ENCODE peak calls at places on chromosomes 6 and 20, in six cellular contexts. G is CD8-positive, alpha-beta memory T cell; Y is stimulated activated CD8-positive, alpha-beta memory T cell treated with anti-CD3 and anti-CD28 coated beads, Interleukin-12 subunit alpha, Interleukin-12 subunit beta, amount 100 ng/mL, for 4 hours; H is renal cortical epithelial cell; L is NCI-H1694 treated with DMSO at 0.1 percent for 48 hours; N is cardiac fibroblast. D is an unnamed sample.
A peak's percentile ranks its signal among the peaks of the same experiment; 100 is the strongest.

GRCh38 chr6:30885999-30886896 is 1.9 kb downstream of the DDR1 start:
- DNase-seq in L (peak; percentile 14), N (peak; percentile 72), G (no peak), Y (no peak), H (peak; percentile 81), D (no peak)

GRCh38 chr6:34718867-34719441 is 22.4 kb upstream of the ILRUN start:
- DNase-seq in G (no peak), L (no peak), N (no peak), H (no peak), Y (no peak), D (no peak)

GRCh38 chr20:4045741-4046140 is 30.4 kb upstream of the RNF24 start:
- DNase-seq in L (no peak), Y (no peak), N (peak; percentile 74), H (no peak), G (no peak), D (no peak)

GRCh38 chr6:38283734-38284362 is 355.9 kb downstream of the BTBD9 start:
- DNase-seq in N (peak; percentile 43), H (peak; percentile 82), Y (no peak), L (no peak), G (no peak), D (no peak)

GRCh38 chr6:75893058-75893775 is 144.2 kb downstream of the MYO6 start:
- DNase-seq in Y (no peak), H (peak; percentile 76), L (peak; percentile 72), G (no peak), N (peak; percentile 88), D (no peak)

GRCh38 chr20:58910473-58910872 is 58.0 kb downstream of the GNAS start:
- DNase-seq in H (no peak), Y (no peak), G (no peak), N (no peak), L (no peak), D (no peak)

GRCh38 chr20:60984666-60985065 is 267.4 kb upstream of the CDH4 start:
- DNase-seq in L (no peak), G (no peak), H (no peak), N (no peak), Y (no peak), D (no peak)

GRCh38 chr6:25447570-25447929 is 168.4 kb downstream of the CARMIL1 start:
- DNase-seq in Y (no peak), H (no peak), L (no peak), G (no peak), N (no peak), D (no peak)

GRCh38 chr20:57224641-57225138 is 41.8 kb downstream of the BMP7 start:
- DNase-seq in N (no peak), G (no peak), H (no peak), L (no peak), Y (no peak), D (no peak)

GRCh38 chr6:26240157-26240980 is 124.6 kb upstream of the BTN3A2 start:
- DNase-seq in Y (peak; percentile 41), H (peak; percentile 85), L (no peak), G (peak; percentile 44), N (peak; percentile 92), D (peak; percentile 67)

GRCh38 chr6:37514840-37515239 is 15.1 kb upstream of the CCDC167 start:
- DNase-seq in G (no peak), H (no peak), N (no peak), L (no peak), Y (no peak), D (no peak)